ENCODE peak calls at places on chromosomes 4 and X, in five cellular contexts. B is aorta, I is endodermal cell, H is mammary epithelial cell, J is neural progenitor cell. M is an unnamed sample.

GRCh38 chr4:113616443-113616842 is 145.1 kb downstream of the CAMK2D start:
- DNase-seq in B (no peak), I (no peak), H (peak), J (no peak), M (no peak)

GRCh38 chr4:120228086-120228485 is 161.4 kb upstream of the MAD2L1 start:
- DNase-seq in B (no peak), I (no peak), H (peak), J (no peak), M (no peak)

GRCh38 chr4:79653871-79654270 is 245.8 kb upstream of the GK2 start:
- DNase-seq in B (no peak), I (no peak), H (no peak), J (no peak), M (no peak)

GRCh38 chr4:125368161-125368560 is 53.4 kb downstream of the FAT4 start:
- DNase-seq in B (no peak), I (no peak), H (no peak), J (no peak), M (no peak)

GRCh38 chr4:159105761-159106243 is 2.9 kb downstream of the RAPGEF2 start:
- DNase-seq in B (no peak), I (peak), H (peak), J (peak), M (no peak)

GRCh38 chrX:114532093-114532805 is 51.6 kb upstream of the HTR2C start:
- DNase-seq in B (no peak), I (no peak), H (no peak), J (no peak), M (no peak)

GRCh38 chr4:81358173-81358572 is 113.5 kb downstream of the RASGEF1B start:
- DNase-seq in B (no peak), I (no peak), H (no peak), J (no peak), M (no peak)

GRCh38 chrX:134186362-134187121 is 50.4 kb upstream of the CCDC160 start:
- DNase-seq in B (no peak), I (no peak), H (peak), J (peak), M (no peak)

GRCh38 chrX:39613508-39613921 is 484.2 kb downstream of the BCOR start:
- DNase-seq in B (no peak), I (peak), H (peak), J (peak), M (no peak)

GRCh38 chr4:29588615-29589014 is 1131.6 kb upstream of the PCDH7 start:
- DNase-seq in B (no peak), I (no peak), H (no peak), J (no peak), M (no peak)

GRCh38 chr4:155889036-155889793 is 14.3 kb upstream of the TDO2 start:
- DNase-seq in B (no peak), I (no peak), H (peak), J (no peak), M (no peak)

GRCh38 chrX:16797358-16797757 is 11.1 kb downstream of the TXLNG start:
- DNase-seq in B (no peak), I (no peak), H (no peak), J (no peak), M (no peak)

GRCh38 chr4:147136308-147136707 is 190.6 kb upstream of the TTC29 start:
- DNase-seq in B (no peak), I (no peak), H (no peak), J (no peak), M (no peak)

GRCh38 chr4:161767116-161767515 is 396.7 kb downstream of the FSTL5 start:
- DNase-seq in B (no peak), I (no peak), H (peak), J (no peak), M (peak)

GRCh38 chr4:71460368-71460767 is 121.5 kb downstream of the SLC4A4 start:
- DNase-seq in B (no peak), I (no peak), H (no peak), J (no peak), M (no peak)

GRCh38 chr4:123990310-123990709 is 593.7 kb downstream of the SPRY1 start:
- DNase-seq in B (no peak), I (no peak), H (no peak), J (no peak), M (no peak)

GRCh38 chr4:104465201-104465600 is 29.5 kb downstream of the CXXC4 start:
- DNase-seq in B (no peak), I (no peak), H (no peak), J (no peak), M (no peak)

GRCh38 chrX:72050011-72050410 is 81.7 kb downstream of the RTL5 start:
- DNase-seq in B (no peak), I (peak), H (no peak), J (no peak), M (no peak)

GRCh38 chr4:25424539-25425228 is 47.6 kb downstream of the ANAPC4 start:
- DNase-seq in B (no peak), I (no peak), H (no peak), J (no peak), M (no peak)
- H3K27ac ChIP-seq in B (no peak), I (no peak), H (no peak), J (no peak), M (no peak)

DNA sequence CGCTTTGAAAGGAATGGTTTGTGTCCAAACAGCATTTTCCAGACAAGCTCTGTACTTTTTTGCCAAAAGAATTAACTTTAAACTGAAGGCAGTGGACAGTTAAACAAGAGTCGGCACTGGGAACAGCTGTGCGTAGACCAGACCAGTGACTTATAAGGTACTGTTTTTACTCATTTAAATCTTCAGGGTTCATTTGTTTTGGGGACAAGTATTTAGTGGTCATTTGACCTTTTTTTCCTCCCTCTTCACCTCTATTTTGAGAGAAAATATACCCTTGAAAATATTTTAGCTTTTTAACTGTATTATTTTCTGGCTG is 303.8 kb downstream of the ARHGAP24 start:
- DNase-seq in B (no peak), I (no peak), H (no peak), J (no peak), M (no peak)
- H3K27ac ChIP-seq in B (no peak), I (no peak), H (peak), J (no peak), M (peak)

GRCh38 chr4:95537967-95538485 is 10.7 kb downstream of the UNC5C start:
- DNase-seq in B (no peak), I (no peak), H (no peak), J (no peak), M (no peak)
- H3K27ac ChIP-seq in B (no peak), I (no peak), H (no peak), J (no peak), M (no peak)

DNA sequence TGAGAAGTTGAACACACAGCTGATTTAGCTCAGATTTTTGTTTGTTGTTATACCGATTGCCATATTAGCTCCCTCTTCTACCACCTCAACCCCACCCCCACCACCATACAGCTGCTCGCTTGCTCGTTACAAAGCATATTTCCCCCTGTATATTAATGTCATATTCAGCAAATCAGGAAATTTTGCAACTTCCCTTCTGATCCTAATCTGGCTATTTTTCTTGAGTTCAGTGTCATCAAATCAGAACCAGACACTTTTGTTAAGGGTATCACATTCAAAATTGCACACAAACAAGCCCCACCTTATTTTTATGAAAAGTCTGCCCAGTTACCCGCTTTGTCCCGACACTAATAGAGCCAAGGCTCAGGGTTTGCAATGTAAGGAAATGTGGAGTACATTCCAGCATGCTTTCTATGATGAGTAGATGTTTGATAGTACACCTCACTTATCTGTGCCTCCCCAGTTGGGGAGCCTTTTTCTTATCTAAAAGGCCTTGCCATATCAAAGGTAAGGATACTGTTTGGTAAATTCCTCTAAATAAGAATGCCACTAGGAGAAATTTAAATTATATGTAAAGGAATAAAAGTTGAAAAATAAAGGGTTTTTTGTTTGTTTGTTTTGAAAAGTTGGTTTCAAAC is 212.2 kb downstream of the CBR4 start:
- DNase-seq in B (no peak), I (no peak), H (no peak), J (no peak), M (no peak)
- H3K27ac ChIP-seq in B (no peak), I (no peak), H (peak), J (no peak), M (peak)

GRCh38 chrX:42754129-42754528 is 23.8 kb downstream of the PPP1R2C start:
- DNase-seq in B (no peak), I (no peak), H (no peak), J (no peak), M (no peak)

GRCh38 chrX:42755820-42756219 is 22.1 kb downstream of the PPP1R2C start:
- DNase-seq in B (peak), I (no peak), H (peak), J (no peak), M (no peak)

GRCh38 chrX:42754582-42754981 is 23.4 kb downstream of the PPP1R2C start:
- DNase-seq in B (no peak), I (no peak), H (no peak), J (no peak), M (no peak)

GRCh38 chrX:42759881-42760280 is 18.1 kb downstream of the PPP1R2C start:
- DNase-seq in B (no peak), I (no peak), H (no peak), J (no peak), M (no peak)
- H3K27ac ChIP-seq in B (no peak), I (no peak), H (no peak), J (no peak), M (no peak)

GRCh38 chrX:70042399-70043371 is 7.1 kb downstream of the AWAT2 start:
- DNase-seq in B (no peak), I (peak), H (no peak), J (no peak), M (peak)
- H3K27ac ChIP-seq in B (no peak), I (no peak), H (no peak), J (no peak), M (no peak)

GRCh38 chrX:79466636-79467035 is 99.5 kb upstream of the ITM2A start:
- DNase-seq in B (no peak), I (no peak), H (no peak), J (no peak), M (no peak)
- H3K27ac ChIP-seq in B (no peak), I (no peak), H (no peak), J (no peak), M (no peak)

DNA sequence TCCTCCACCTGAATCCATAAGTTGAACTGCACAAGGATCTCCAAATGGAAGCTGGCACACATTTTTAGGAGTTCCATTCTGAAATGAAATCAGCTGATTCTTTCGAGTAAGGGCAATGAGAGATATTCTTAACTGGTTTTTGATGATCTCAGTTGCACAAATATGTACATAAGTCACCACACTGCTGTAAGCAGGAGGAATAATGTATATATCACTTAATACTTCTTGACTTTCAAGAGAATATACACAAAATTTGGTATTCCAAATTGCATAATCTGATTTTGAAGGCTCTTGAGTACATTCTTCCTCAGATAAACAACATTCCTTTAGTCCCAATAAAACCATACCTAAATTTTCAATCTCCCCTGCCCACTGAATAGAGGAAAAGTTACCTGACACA is 8.2 kb downstream of the FANCB start:
- DNase-seq in B (no peak), I (no peak), H (peak), J (no peak), M (no peak)
- H3K27ac ChIP-seq in B (no peak), I (no peak), H (no peak), J (no peak), M (peak)

DNA sequence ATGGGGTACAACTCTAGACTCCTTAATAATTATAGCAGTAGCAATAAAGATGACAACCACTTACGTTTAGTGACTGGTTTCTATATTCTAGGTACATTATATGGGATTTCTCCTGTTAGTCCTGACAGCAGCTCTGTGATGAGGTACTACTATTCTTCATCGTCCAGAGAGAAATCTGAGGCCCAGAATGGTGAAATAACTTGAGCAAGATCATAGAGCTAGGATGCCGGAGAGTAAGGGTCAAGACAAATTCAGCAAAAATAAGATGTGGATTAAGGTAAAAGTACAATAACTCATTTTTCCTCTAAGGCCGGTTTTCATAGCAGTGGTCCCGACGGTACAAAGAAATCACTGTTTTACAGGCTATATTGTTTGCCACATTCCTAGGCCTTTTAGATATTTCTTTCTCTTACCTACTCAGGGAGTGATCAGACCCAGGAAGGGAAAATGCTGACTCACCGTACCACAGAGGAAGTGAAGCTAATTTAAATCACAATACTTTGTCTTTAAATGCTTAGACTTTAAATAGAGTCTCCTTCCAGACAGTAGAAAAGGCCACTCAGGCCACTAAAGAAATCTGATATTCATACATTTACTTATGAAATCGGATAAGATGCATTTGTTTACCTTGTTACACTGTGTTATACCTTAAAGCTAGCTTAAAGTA is 2023.0 kb upstream of the AGA start:
- DNase-seq in B (no peak), I (no peak), H (no peak), J (peak), M (peak)
- H3K27ac ChIP-seq in B (no peak), I (no peak), H (no peak), J (no peak), M (peak)